ENCODE peak calls at places on chromosomes 13 and 19, in ten cellular contexts. N is left ventricle myocardium inferior; F is heart right ventricle; E is CD8-positive, alpha-beta T cell; M is right cardiac atrium; L is heart left ventricle; G is upper lobe of left lung; T is CD8-positive, alpha-beta memory T cell; Y is AG04450; Z is endodermal cell. B is an unnamed sample.

GRCh38 chr19:16370671-16371391 is 46.2 kb downstream of the KLF2 start:
- DNase-seq in T (peak; percentile 43), E (peak; percentile 67), M (peak; percentile 58), F (no peak), Z (no peak), L (peak; percentile 44), N (peak; percentile 14), Y (no peak), G (no peak), B (no peak)

GRCh38 chr19:53466726-53467125 is 807 bp upstream of the ZNF813 start:
- DNase-seq in G (no peak), L (no peak), Y (no peak), Z (peak; percentile 49), E (no peak), F (no peak), N (no peak), T (no peak), M (no peak), B (no peak)

GRCh38 chr13:24670927-24671326 is 9.3 kb upstream of the ATP12A start:
- DNase-seq in G (no peak), T (no peak), L (no peak), N (no peak), Y (no peak), M (no peak), Z (peak; percentile 87), F (no peak), E (no peak), B (no peak)

GRCh38 chr13:56561327-56561726 is 579.4 kb upstream of the PRR20A start:
- DNase-seq in L (no peak), M (no peak), G (no peak), Y (no peak), Z (no peak), N (no peak), E (no peak), T (no peak), F (no peak), B (no peak)

GRCh38 chr13:80050252-80050651 is 290.7 kb downstream of the SPRY2 start:
- DNase-seq in N (no peak), L (no peak), G (no peak), F (no peak), Y (no peak), M (no peak), E (no peak), T (no peak), Z (no peak), B (no peak)

GRCh38 chr19:55149078-55150003 is at the start of gene TNNT1:
- DNase-seq in Y (no peak), G (no peak), N (peak; percentile 36), Z (peak; percentile 80), E (no peak), L (peak; percentile 61), M (peak; percentile 56), T (no peak), F (no peak), B (no peak)

GRCh38 chr19:4534836-4535658 is at the start of gene PLIN5:
- DNase-seq in M (peak; percentile 90), Z (peak; percentile 97), T (peak; percentile 55), F (peak; percentile 81), N (peak; percentile 81), G (peak; percentile 86), L (peak; percentile 89), Y (no peak), E (peak; percentile 55), B (no peak)

GRCh38 chr13:28624707-28625432 is 34.1 kb upstream of the POMP start:
- DNase-seq in T (no peak), E (no peak), F (no peak), G (no peak), N (no peak), Z (no peak), Y (no peak), L (no peak), M (no peak), B (no peak)

GRCh38 chr19:3370728-3371591 is 4.6 kb downstream of the NFIC start:
- DNase-seq in G (no peak), M (peak; percentile 54), Y (no peak), L (no peak), T (no peak), N (no peak), Z (no peak), F (no peak), E (no peak), B (no peak)

GRCh38 chr19:3368441-3368795 is 2.0 kb downstream of the NFIC start:
- DNase-seq in L (no peak), E (no peak), F (no peak), N (no peak), M (peak; percentile 55), G (no peak), Y (no peak), Z (no peak), T (no peak), B (no peak)

GRCh38 chr19:3369337-3370213 is 3.2 kb downstream of the NFIC start:
- DNase-seq in E (no peak), Y (no peak), N (peak; percentile 71), G (peak; percentile 77), T (no peak), L (peak; percentile 84), F (no peak), M (peak; percentile 88), Z (peak; percentile 73), B (peak; percentile 87)

GRCh38 chr19:3368848-3369336 is 2.5 kb downstream of the NFIC start:
- DNase-seq in M (no peak), F (no peak), T (no peak), G (no peak), Z (peak; percentile 59), N (no peak), E (no peak), Y (no peak), L (no peak), B (no peak)

GRCh38 chr19:3370214-3370720 is 3.9 kb downstream of the NFIC start:
- DNase-seq in L (no peak), T (no peak), M (peak; percentile 72), N (no peak), Z (no peak), E (no peak), F (no peak), Y (no peak), G (no peak), B (no peak)
- H3K27ac ChIP-seq in L (peak overlapping the region; percentile 96), T (no peak overlapping the region), M (peak overlapping the region; percentile 93), N (peak overlapping the region; percentile 97), Z (no peak overlapping the region), E (no peak overlapping the region), F (peak overlapping the region; percentile 97), Y (peak overlapping the region; percentile 68), G (peak overlapping the region; percentile 98), B (peak overlapping the region; percentile 100)

GRCh38 chr13:99191336-99191899 is 9.2 kb upstream of the UBAC2 start:
- DNase-seq in G (no peak), Z (no peak), N (no peak), Y (no peak), T (no peak), E (no peak), M (no peak), F (no peak), L (no peak), B (no peak)

GRCh38 chr13:99191900-99192399 is 8.7 kb upstream of the UBAC2 start:
- DNase-seq in E (no peak), M (no peak), F (no peak), N (no peak), L (no peak), Z (no peak), Y (peak; percentile 27), G (peak; percentile 39), T (no peak), B (no peak)

GRCh38 chr13:99192480-99192879 is 8.2 kb upstream of the UBAC2 start:
- DNase-seq in N (no peak), Y (no peak), L (no peak), F (no peak), G (no peak), E (no peak), M (no peak), T (no peak), Z (no peak), B (no peak)

GRCh38 chr13:99193152-99193551 is 7.5 kb upstream of the UBAC2 start:
- DNase-seq in L (no peak), Y (no peak), T (no peak), E (no peak), Z (no peak), M (no peak), G (no peak), F (no peak), N (no peak), B (no peak)

DNA sequence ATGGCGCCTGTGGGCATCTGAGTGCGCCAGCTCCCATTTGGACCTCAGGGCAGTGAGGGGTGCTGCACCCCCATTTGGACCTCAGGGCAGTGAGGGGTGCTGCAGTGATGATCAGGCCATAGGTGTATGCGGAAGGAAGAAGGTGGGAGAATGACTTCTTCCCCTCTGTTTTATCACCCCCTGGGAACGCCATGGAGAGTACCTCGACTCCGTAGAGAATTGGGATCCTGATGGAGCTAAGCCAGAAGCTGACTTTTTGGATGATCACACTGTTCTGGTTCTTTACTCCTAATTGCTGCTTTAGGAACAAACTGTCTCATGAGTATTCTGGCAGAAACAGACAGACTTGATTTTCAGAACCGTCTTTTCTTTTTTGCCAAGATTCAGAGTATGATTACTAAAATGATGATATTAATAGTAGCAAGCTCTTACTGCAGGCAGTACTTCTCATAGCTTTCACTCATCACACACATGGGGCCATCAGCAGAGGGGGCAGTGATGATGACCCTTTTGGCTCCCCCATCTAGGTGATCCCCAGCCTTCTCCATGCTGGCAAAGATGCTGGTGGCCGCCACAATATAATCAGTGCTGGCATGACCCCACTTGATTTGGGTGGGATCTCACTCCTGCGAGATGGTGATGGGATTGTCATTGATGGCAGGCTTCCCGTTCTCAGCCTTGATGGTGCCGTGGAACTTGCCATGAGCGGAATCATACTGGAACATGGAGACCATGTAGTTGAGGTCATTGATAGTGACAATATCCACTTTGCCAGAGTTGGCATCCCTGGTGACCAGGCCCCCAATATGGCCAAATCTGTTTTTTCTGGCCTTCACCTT is 10.3 kb upstream of the UBAC2 start:
- DNase-seq in E (no peak), M (no peak), F (no peak), N (no peak), T (no peak), Y (no peak), Z (no peak), L (no peak), G (no peak), B (no peak)
- H3K4me3 ChIP-seq in E (no peak overlapping the region), M (no peak overlapping the region), F (no peak overlapping the region), N (no peak overlapping the region), T (no peak overlapping the region), Y (no peak overlapping the region), Z (no peak overlapping the region), L (no peak overlapping the region), G (no peak overlapping the region), B (no peak overlapping the region)

DNA sequence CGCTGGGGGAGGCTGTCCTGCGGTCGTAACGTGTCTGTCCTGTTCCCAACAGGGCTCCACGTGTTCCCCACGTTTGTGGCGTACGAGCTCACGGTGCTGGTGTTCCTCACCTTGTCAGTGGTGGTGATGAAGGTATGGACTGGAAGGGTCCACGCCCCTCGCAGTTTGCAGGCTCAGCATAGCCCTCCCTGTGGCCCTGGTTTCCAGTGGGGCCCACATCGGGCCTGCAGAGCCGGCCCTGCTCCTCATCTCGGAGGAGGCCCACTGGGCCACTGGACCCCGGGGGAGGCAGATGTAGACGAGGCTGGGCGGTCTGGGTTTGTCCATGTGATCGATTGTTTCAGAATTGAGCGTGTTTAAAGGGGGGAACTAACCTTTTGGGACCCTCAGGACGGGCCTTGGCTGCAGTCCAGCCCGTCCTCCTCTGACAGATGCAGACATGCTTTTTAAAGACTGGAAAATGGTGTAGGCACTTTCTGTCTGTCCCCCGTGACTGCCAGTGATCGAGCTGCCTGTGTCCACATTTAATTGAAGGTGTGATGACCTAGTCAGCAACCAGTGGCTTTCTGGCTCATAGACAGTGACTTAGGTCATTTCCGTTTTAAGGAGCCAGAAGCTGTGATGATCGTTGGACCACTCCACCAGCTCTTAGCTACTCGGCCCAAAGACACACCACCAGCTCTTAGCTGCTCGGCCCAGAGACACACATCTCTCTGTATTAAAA is 37.1 kb upstream of the TFDP1 start:
- DNase-seq in G (no peak), E (no peak), T (no peak), F (peak; percentile 55), Z (peak; percentile 22), N (no peak), M (peak; percentile 62), L (peak; percentile 20), Y (no peak), B (peak; percentile 58)
- H3K27ac ChIP-seq in G (no peak overlapping the region), E (no peak overlapping the region), T (no peak overlapping the region), F (peak overlapping the region; percentile 48), Z (no peak overlapping the region), N (peak overlapping the region; percentile 76), M (peak overlapping the region; percentile 10), L (peak overlapping the region; percentile 43), Y (no peak overlapping the region), B (peak overlapping the region; percentile 57)

DNA sequence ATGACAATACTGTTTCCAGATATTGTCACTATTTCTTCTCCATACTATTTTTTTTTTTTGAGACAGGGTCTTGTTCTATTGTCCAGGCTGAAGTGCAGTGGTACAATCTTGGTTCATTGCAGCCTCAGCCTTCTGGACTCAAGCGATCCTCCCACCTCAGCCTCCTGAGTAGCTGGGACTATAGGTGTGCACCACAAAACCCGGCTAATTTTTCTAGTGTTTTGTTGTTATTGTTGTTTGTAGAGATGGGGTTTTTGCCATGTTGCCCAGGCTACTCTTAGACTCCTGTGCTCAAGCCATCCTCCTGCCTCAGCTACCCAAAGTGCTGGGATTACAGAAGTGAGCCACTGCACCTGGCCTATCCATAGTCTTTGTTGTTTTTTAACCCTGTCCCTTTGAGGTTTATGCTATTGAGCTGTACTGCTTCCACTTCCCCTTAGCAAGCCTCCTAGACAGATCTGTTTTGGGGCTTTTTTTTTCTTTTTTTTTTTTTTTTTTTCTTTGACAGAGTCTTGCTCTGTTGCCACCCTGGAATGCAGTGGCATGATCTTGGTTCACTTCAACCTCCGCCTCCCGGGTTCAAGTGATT is 27.6 kb upstream of the MAP3K10 start:
- DNase-seq in N (no peak), T (peak; percentile 39), Y (no peak), F (no peak), Z (no peak), L (no peak), G (no peak), E (no peak), M (no peak), B (no peak)
- H3K4me3 ChIP-seq in N (no peak overlapping the region), T (no peak overlapping the region), Y (no peak overlapping the region), F (no peak overlapping the region), Z (no peak overlapping the region), L (no peak overlapping the region), G (no peak overlapping the region), E (no peak overlapping the region), M (no peak overlapping the region), B (no peak overlapping the region)

B was measured in coronary artery.